ENCODE peak calls at places on chromosomes 5 and 9, in four cellular contexts. One of them, this sample, is unnamed.

GRCh38 chr9:100394032-100394695 is 32.8 kb upstream of the MSANTD3 start:
- DNase-seq in HepG2: no peak
- DNase-seq in A549: no peak
- DNase-seq in SK-N-SH: no peak
- DNase-seq in this sample: no peak

GRCh38 chr9:23820731-23821399 is 5.2 kb downstream of the ELAVL2 start:
- DNase-seq in HepG2: no peak
- DNase-seq in A549: no peak
- DNase-seq in SK-N-SH: peak; percentile 63
- DNase-seq in this sample: no peak

GRCh38 chr9:132945186-132946130 is 1.0 kb upstream of the TSC1 start:
- DNase-seq in HepG2: no peak
- DNase-seq in A549: no peak
- DNase-seq in SK-N-SH: no peak
- DNase-seq in this sample: no peak

GRCh38 chr9:101738566-101739183 is at the start of gene GRIN3A:
- DNase-seq in HepG2: no peak
- DNase-seq in A549: peak; percentile 6
- DNase-seq in SK-N-SH: peak; percentile 39
- DNase-seq in this sample: no peak

GRCh38 chr5:100647461-100648230 is 112.5 kb downstream of the FAM174A start:
- DNase-seq in HepG2: no peak
- DNase-seq in A549: no peak
- DNase-seq in SK-N-SH: no peak
- DNase-seq in this sample: no peak

GRCh38 chr5:93249651-93250289 is 331.2 kb downstream of the NR2F1-AS1 start:
- DNase-seq in HepG2: no peak
- DNase-seq in A549: no peak
- DNase-seq in SK-N-SH: no peak
- DNase-seq in this sample: no peak

GRCh38 chr5:138336952-138337684 is 948 bp upstream of the FAM53C start:
- DNase-seq in HepG2: no peak
- DNase-seq in A549: peak; percentile 81
- DNase-seq in SK-N-SH: peak; percentile 87
- DNase-seq in this sample: no peak

GRCh38 chr5:127934791-127935256 is 148.7 kb upstream of the SLC12A2 start:
- DNase-seq in HepG2: peak; percentile 97
- DNase-seq in A549: peak; percentile 88
- DNase-seq in SK-N-SH: no peak
- DNase-seq in this sample: no peak

GRCh38 chr5:40396312-40396711 is 283.4 kb upstream of the PTGER4 start:
- DNase-seq in HepG2: no peak
- DNase-seq in A549: no peak
- DNase-seq in SK-N-SH: no peak
- DNase-seq in this sample: no peak

GRCh38 chr5:191036-191948 is at the start of gene LRRC14B:
- DNase-seq in HepG2: no peak
- DNase-seq in A549: no peak
- DNase-seq in SK-N-SH: no peak
- DNase-seq in this sample: no peak

GRCh38 chr5:160421625-160422258 is at the start of gene PTTG1:
- DNase-seq in HepG2: peak; percentile 93
- DNase-seq in A549: peak; percentile 87
- DNase-seq in SK-N-SH: peak; percentile 90
- DNase-seq in this sample: peak; percentile 80

GRCh38 chr5:141094481-141095262 is at the start of gene PCDHB2:
- DNase-seq in HepG2: peak; percentile 79
- DNase-seq in A549: peak; percentile 35
- DNase-seq in SK-N-SH: peak; percentile 42
- DNase-seq in this sample: no peak

GRCh38 chr5:151270599-151270998 is 17.6 kb downstream of the GM2A start:
- DNase-seq in HepG2: no peak
- DNase-seq in A549: peak; percentile 21
- DNase-seq in SK-N-SH: no peak
- DNase-seq in this sample: peak; percentile 71

GRCh38 chr5:179860301-179860700 is 1.7 kb upstream of the MRNIP start:
- DNase-seq in HepG2: no peak
- DNase-seq in A549: no peak
- DNase-seq in SK-N-SH: no peak
- DNase-seq in this sample: no peak

GRCh38 chr9:35616681-35617459 is 1.3 kb downstream of the CD72 start:
- DNase-seq in HepG2: no peak
- DNase-seq in A549: no peak
- DNase-seq in SK-N-SH: peak; percentile 82
- DNase-seq in this sample: no peak

GRCh38 chr5:41519801-41520200 is 9.4 kb upstream of the PLCXD3 start:
- DNase-seq in HepG2: no peak
- DNase-seq in A549: no peak
- DNase-seq in SK-N-SH: no peak
- DNase-seq in this sample: no peak

GRCh38 chr9:133347515-133347984 is 381 bp downstream of the MED22 start:
- DNase-seq in HepG2: no peak
- DNase-seq in A549: no peak
- DNase-seq in SK-N-SH: peak; percentile 90
- DNase-seq in this sample: peak; percentile 28

GRCh38 chr5:33850100-33850594 is 41.6 kb downstream of the ADAMTS12 start:
- DNase-seq in HepG2: peak; percentile 3
- DNase-seq in A549: no peak
- DNase-seq in SK-N-SH: no peak
- DNase-seq in this sample: peak; percentile 99

GRCh38 chr9:122402403-122403268 is 31.8 kb downstream of the PTGS1 start:
- DNase-seq in HepG2: peak; percentile 27
- DNase-seq in A549: peak; percentile 87
- DNase-seq in SK-N-SH: no peak
- DNase-seq in this sample: no peak

GRCh38 chr9:131986576-131986975 is 93.1 kb downstream of the MED27 start:
- DNase-seq in HepG2: no peak
- DNase-seq in A549: no peak
- DNase-seq in SK-N-SH: no peak
- DNase-seq in this sample: no peak

GRCh38 chr5:102561894-102562760 is 63.3 kb upstream of the SLCO6A1 start:
- DNase-seq in HepG2: peak; percentile 39
- DNase-seq in A549: no peak
- DNase-seq in SK-N-SH: no peak
- DNase-seq in this sample: no peak

GRCh38 chr5:33880319-33880718 is 11.5 kb downstream of the ADAMTS12 start:
- DNase-seq in HepG2: no peak
- DNase-seq in A549: no peak
- DNase-seq in SK-N-SH: no peak
- DNase-seq in this sample: no peak

GRCh38 chr5:95401601-95402000 is 10.4 kb downstream of the FAM81B start:
- DNase-seq in HepG2: no peak
- DNase-seq in A549: no peak
- DNase-seq in SK-N-SH: no peak
- DNase-seq in this sample: no peak

GRCh38 chr9:14961372-14962068 is 51.3 kb upstream of the FREM1 start:
- DNase-seq in HepG2: peak; percentile 99
- DNase-seq in A549: no peak
- DNase-seq in SK-N-SH: no peak
- DNase-seq in this sample: no peak

GRCh38 chr9:133666387-133666786 is 30.2 kb downstream of the DBH start:
- DNase-seq in HepG2: no peak
- DNase-seq in A549: no peak
- DNase-seq in SK-N-SH: no peak
- DNase-seq in this sample: no peak

GRCh38 chr5:171743786-171744076 is 41.9 kb upstream of the SMIM23 start:
- DNase-seq in HepG2: no peak
- DNase-seq in A549: no peak
- DNase-seq in SK-N-SH: no peak
- DNase-seq in this sample: no peak

GRCh38 chr5:139133237-139133636 is 64.9 kb downstream of the SIL1 start:
- DNase-seq in HepG2: no peak
- DNase-seq in A549: no peak
- DNase-seq in SK-N-SH: no peak
- DNase-seq in this sample: no peak

GRCh38 chr5:153860482-153860881 is 178.2 kb downstream of the FAM114A2 start:
- DNase-seq in HepG2: no peak
- DNase-seq in A549: no peak
- DNase-seq in SK-N-SH: no peak
- DNase-seq in this sample: no peak

GRCh38 chr9:96859461-96860198 is 5.3 kb upstream of the ZNF782 start:
- DNase-seq in HepG2: no peak
- DNase-seq in A549: no peak
- DNase-seq in SK-N-SH: peak; percentile 47
- DNase-seq in this sample: no peak

GRCh38 chr5:38420691-38421395 is 135.6 kb downstream of the LIFR start:
- DNase-seq in HepG2: peak; percentile 54
- DNase-seq in A549: peak; percentile 80
- DNase-seq in SK-N-SH: peak; percentile 67
- DNase-seq in this sample: no peak

GRCh38 chr9:104808030-104808614 is 44.2 kb downstream of the NIPSNAP3B start:
- DNase-seq in HepG2: no peak
- DNase-seq in A549: no peak
- DNase-seq in SK-N-SH: peak; percentile 62
- DNase-seq in this sample: no peak

GRCh38 chr9:19252885-19253219 is 22.4 kb downstream of the DENND4C start:
- DNase-seq in HepG2: no peak
- DNase-seq in A549: no peak
- DNase-seq in SK-N-SH: no peak
- DNase-seq in this sample: no peak

GRCh38 chr9:116549061-116549664 is 137.9 kb upstream of the TRIM32 start:
- DNase-seq in HepG2: peak; percentile 91
- DNase-seq in A549: peak; percentile 95
- DNase-seq in SK-N-SH: no peak
- DNase-seq in this sample: no peak

GRCh38 chr9:94584555-94584954 is 9.1 kb downstream of the FBP2 start:
- DNase-seq in HepG2: no peak
- DNase-seq in A549: no peak
- DNase-seq in SK-N-SH: no peak
- DNase-seq in this sample: no peak

GRCh38 chr5:26492835-26493459 is 545.4 kb downstream of the CDH9 start:
- DNase-seq in HepG2: no peak
- DNase-seq in A549: no peak
- DNase-seq in SK-N-SH: no peak
- DNase-seq in this sample: no peak

GRCh38 chr5:154518438-154518867 is 40.4 kb upstream of the HAND1 start:
- DNase-seq in HepG2: no peak
- DNase-seq in A549: no peak
- DNase-seq in SK-N-SH: peak; percentile 72
- DNase-seq in this sample: no peak

DNA sequence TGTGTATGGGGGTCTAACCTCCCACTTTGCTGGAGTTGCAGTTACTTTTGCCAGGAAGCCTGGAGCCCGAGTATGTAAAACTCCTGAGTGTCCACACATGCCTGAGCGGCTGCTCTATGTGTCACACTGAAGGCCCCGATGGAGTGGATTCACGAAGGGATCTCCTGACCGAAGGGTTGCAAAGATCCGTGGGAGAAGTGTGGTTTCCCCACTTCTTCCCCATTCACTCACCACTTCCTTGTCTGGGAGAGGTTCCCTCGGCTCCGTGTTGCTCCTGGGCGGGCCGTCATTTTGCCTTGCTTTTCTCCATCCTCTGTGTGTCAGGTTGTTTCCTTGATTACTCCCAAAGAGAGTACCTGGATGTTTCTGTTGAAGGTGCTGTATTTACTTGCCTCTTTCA is 16.2 kb upstream of the IL3 start:
- DNase-seq in HepG2: no peak
- DNase-seq in A549: no peak
- DNase-seq in SK-N-SH: no peak
- DNase-seq in this sample: no peak
- TF ChIP-seq SMC3 in HepG2: no peak
- TF ChIP-seq SMC3 in A549: no peak
- TF ChIP-seq SMC3 in SK-N-SH: no peak
- TF ChIP-seq SMC3 in this sample: no peak

GRCh38 chr5:76207122-76207521 is 123.9 kb downstream of the SV2C start:
- DNase-seq in HepG2: no peak
- DNase-seq in A549: no peak
- DNase-seq in SK-N-SH: no peak
- DNase-seq in this sample: no peak
- TF ChIP-seq SMC3 in HepG2: no peak
- TF ChIP-seq SMC3 in A549: no peak
- TF ChIP-seq SMC3 in SK-N-SH: no peak
- TF ChIP-seq SMC3 in this sample: no peak

GRCh38 chr9:38018230-38018963 is 50.6 kb downstream of the SHB start:
- DNase-seq in HepG2: peak; percentile 64
- DNase-seq in A549: no peak
- DNase-seq in SK-N-SH: peak; percentile 73
- DNase-seq in this sample: no peak

GRCh38 chr9:38019731-38020130 is 49.3 kb downstream of the SHB start:
- DNase-seq in HepG2: no peak
- DNase-seq in A549: no peak
- DNase-seq in SK-N-SH: no peak
- DNase-seq in this sample: no peak

GRCh38 chr9:38017885-38018186 is 51.2 kb downstream of the SHB start:
- DNase-seq in HepG2: no peak
- DNase-seq in A549: no peak
- DNase-seq in SK-N-SH: no peak
- DNase-seq in this sample: no peak

GRCh38 chr9:38020251-38021076 is 48.6 kb downstream of the SHB start:
- DNase-seq in HepG2: no peak
- DNase-seq in A549: no peak
- DNase-seq in SK-N-SH: no peak
- DNase-seq in this sample: no peak

GRCh38 chr9:38018964-38019602 is 49.9 kb downstream of the SHB start:
- DNase-seq in HepG2: peak; percentile 63
- DNase-seq in A549: peak; percentile 77
- DNase-seq in SK-N-SH: no peak
- DNase-seq in this sample: no peak
- TF ChIP-seq SMC3 in HepG2: no peak
- TF ChIP-seq SMC3 in A549: peak; percentile 20
- TF ChIP-seq SMC3 in SK-N-SH: no peak
- TF ChIP-seq SMC3 in this sample: no peak

DNA sequence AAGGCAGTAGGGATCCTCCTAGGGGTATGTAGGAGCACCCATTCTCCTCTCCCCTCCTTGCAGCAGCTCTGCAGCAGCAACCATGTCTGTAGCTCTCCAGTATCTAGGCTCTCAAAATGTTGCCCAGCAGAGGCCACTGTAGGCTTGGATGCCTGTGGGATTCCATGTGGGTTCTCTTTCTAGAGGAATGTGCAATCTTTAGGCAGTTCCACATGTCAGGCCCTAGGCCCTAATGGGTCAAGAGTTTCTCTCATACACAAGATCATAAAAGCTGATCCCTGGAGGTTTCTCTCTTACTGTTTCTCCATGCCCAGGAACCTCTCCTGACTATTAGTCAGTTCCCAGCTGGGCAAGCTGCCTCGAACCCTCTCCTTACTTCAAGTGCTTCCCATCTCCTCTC is 215.8 kb downstream of the FRMD3 start:
- DNase-seq in HepG2: peak; percentile 7
- DNase-seq in A549: no peak
- DNase-seq in SK-N-SH: no peak
- DNase-seq in this sample: no peak
- TF ChIP-seq SMC3 in HepG2: no peak
- TF ChIP-seq SMC3 in A549: no peak
- TF ChIP-seq SMC3 in SK-N-SH: no peak
- TF ChIP-seq SMC3 in this sample: no peak

GRCh38 chr9:79581388-79581787 is 9.6 kb downstream of the TLE4 start:
- DNase-seq in HepG2: no peak
- DNase-seq in A549: no peak
- DNase-seq in SK-N-SH: no peak
- DNase-seq in this sample: no peak
- TF ChIP-seq SMC3 in HepG2: no peak
- TF ChIP-seq SMC3 in A549: no peak
- TF ChIP-seq SMC3 in SK-N-SH: no peak
- TF ChIP-seq SMC3 in this sample: no peak

GRCh38 chr5:68331202-68332108 is 115.9 kb downstream of the PIK3R1 start:
- DNase-seq in HepG2: peak; percentile 7
- DNase-seq in A549: no peak
- DNase-seq in SK-N-SH: no peak
- DNase-seq in this sample: no peak
- TF ChIP-seq SMC3 in HepG2: no peak
- TF ChIP-seq SMC3 in A549: no peak
- TF ChIP-seq SMC3 in SK-N-SH: no peak
- TF ChIP-seq SMC3 in this sample: no peak

GRCh38 chr5:30890377-30890776 is 303.1 kb upstream of the CDH6 start:
- DNase-seq in HepG2: no peak
- DNase-seq in A549: no peak
- DNase-seq in SK-N-SH: no peak
- DNase-seq in this sample: no peak
- TF ChIP-seq SMC3 in HepG2: no peak
- TF ChIP-seq SMC3 in A549: no peak
- TF ChIP-seq SMC3 in SK-N-SH: no peak
- TF ChIP-seq SMC3 in this sample: no peak